ENCODE peak calls at places on chromosomes 6 and 20, in eight cellular contexts. Y is CD8-positive, alpha-beta memory T cell; N is GM23248; C is PC-3; W is aorta; P is psoas muscle; V is astrocyte; Q is mammary epithelial cell. L is an unnamed sample.

GRCh38 chr6:106300020-106300772 is 25.4 kb downstream of the ATG5 start:
- DNase-seq in N (no peak), C (no peak), Q (no peak), Y (no peak), P (no peak), W (no peak), V (no peak), L (no peak)

GRCh38 chr6:43911625-43912577 is 141.9 kb downstream of the VEGFA start:
- DNase-seq in N (no peak), Y (no peak), V (no peak), W (no peak), P (no peak), Q (no peak), C (no peak), L (no peak)

GRCh38 chr6:42428326-42429041 is 23.2 kb downstream of the TRERF1 start:
- DNase-seq in P (peak; percentile 38), W (no peak), Y (peak; percentile 34), C (no peak), V (peak; percentile 27), N (peak; percentile 63), Q (no peak), L (peak; percentile 47)

GRCh38 chr6:167754691-167755090 is 72.0 kb upstream of the AFDN start:
- DNase-seq in P (no peak), Q (no peak), W (peak; percentile 46), C (no peak), Y (no peak), V (no peak), N (no peak), L (no peak)

GRCh38 chr6:135617222-135617621 is 119.7 kb upstream of the AHI1 start:
- DNase-seq in P (no peak), N (no peak), W (no peak), C (no peak), Q (no peak), V (no peak), Y (no peak), L (no peak)

GRCh38 chr6:127119361-127120108 is 1.1 kb downstream of the RSPO3 start:
- DNase-seq in N (peak; percentile 69), P (peak; percentile 21), Q (peak; percentile 8), C (no peak), Y (no peak), W (peak; percentile 76), V (no peak), L (peak; percentile 59)

GRCh38 chr6:19333936-19334335 is 503.2 kb upstream of the ID4 start:
- DNase-seq in Y (no peak), N (peak; percentile 45), P (no peak), V (peak; percentile 71), C (peak; percentile 96), Q (peak; percentile 64), W (no peak), L (no peak)

GRCh38 chr6:154459513-154459912 is 51.0 kb downstream of the CNKSR3 start:
- DNase-seq in C (no peak), P (no peak), W (no peak), Q (no peak), Y (no peak), V (no peak), N (no peak), L (no peak)

GRCh38 chr6:150346346-150346745 is 22.5 kb upstream of the IYD start:
- DNase-seq in W (no peak), V (no peak), P (no peak), N (peak; percentile 50), Q (peak; percentile 68), C (peak; percentile 21), Y (no peak), L (no peak)

GRCh38 chr6:81241126-81241525 is 511.4 kb downstream of the TENT5A start:
- DNase-seq in P (no peak), W (no peak), V (peak; percentile 56), Y (no peak), C (no peak), N (peak; percentile 37), Q (no peak), L (no peak)

GRCh38 chr20:6407163-6407562 is 284.3 kb upstream of the FERMT1 start:
- DNase-seq in Y (no peak), Q (peak; percentile 11), P (no peak), W (no peak), V (no peak), N (no peak), C (no peak), L (no peak)

GRCh38 chr20:61933481-61933950 is 132.2 kb downstream of the TAF4 start:
- DNase-seq in N (no peak), V (no peak), W (peak; percentile 57), C (no peak), Y (no peak), P (no peak), Q (no peak), L (no peak)

GRCh38 chr20:21521596-21522478 is 8.0 kb upstream of the NKX2-2 start:
- DNase-seq in Q (no peak), N (no peak), V (no peak), W (no peak), C (no peak), Y (no peak), P (no peak), L (no peak)

GRCh38 chr6:24891004-24891403 is 44.8 kb downstream of the RIPOR2 start:
- DNase-seq in Y (no peak), W (no peak), Q (no peak), C (no peak), N (no peak), P (no peak), V (no peak), L (no peak)

GRCh38 chr20:17628101-17628841 is 53.8 kb downstream of the RRBP1 start:
- DNase-seq in Y (no peak), N (no peak), P (peak; percentile 18), C (no peak), V (no peak), W (peak; percentile 73), Q (no peak), L (no peak)

GRCh38 chr6:12538881-12539357 is 177.6 kb upstream of the PHACTR1 start:
- DNase-seq in V (peak; percentile 59), N (no peak), W (peak; percentile 82), C (no peak), Y (no peak), Q (no peak), P (peak; percentile 28), L (no peak)

GRCh38 chr20:1933465-1933870 is 38.3 kb downstream of the SIRPA start:
- DNase-seq in P (peak; percentile 76), C (no peak), V (peak; percentile 48), Q (no peak), W (peak; percentile 81), N (peak; percentile 87), Y (no peak), L (no peak)
- H3K36me3 ChIP-seq in P (no peaks in the 10 kb centered on the region), C (no peaks in the 10 kb centered on the region), V (peaks cover 2% of the 10 kb centered on the region), Q (no peaks in the 10 kb centered on the region), W (peaks cover 3% of the 10 kb centered on the region), N (peaks cover 11% of the 10 kb centered on the region), Y (no peaks in the 10 kb centered on the region), L (no peaks in the 10 kb centered on the region)

DNA sequence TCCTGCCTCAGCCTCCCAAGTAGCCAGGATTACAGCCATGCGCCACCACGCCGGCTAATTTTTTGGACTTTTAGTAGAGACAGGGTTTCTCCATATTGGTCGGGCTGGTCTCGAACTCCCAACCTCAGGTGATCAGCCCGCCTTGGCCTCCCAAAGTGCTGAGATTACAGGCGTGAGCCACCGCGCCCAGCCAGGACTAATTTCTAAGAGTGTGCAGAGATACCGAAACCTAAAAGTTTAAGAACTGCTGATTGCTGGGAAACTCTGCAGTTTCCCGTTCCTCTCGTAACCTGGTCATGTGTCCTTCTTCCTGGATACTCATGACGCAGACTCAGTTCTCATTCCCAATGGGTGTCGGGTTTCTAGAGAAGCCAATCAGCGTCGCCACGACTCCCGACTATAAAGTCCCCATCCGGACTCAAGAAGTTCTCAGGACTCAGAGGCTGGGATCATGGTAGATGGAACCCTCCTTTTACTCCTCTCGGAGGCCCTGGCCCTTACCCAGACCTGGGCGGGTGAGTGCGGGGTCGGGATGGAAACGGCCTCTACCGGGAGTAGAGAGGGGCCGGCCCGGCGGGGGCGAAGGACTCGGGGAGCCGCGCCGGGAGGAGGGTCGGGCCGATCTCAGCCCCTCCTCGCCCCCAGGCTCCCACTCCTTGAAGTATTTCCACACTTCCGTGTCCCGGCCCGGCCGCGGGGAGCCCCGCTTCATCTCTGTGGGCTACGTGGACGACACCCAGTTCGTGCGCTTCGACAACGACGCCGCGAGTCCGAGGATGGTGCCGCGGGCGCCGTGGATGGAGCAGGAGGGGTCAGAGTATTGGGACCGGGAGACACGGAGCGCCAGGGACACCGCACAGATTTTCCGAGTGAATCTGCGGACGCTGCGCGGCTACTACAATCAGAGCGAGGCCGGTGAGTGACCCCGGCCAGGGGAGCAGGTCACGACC is at the start of gene HLA-E:
- DNase-seq in V (peak; percentile 97), Q (peak; percentile 99), C (peak; percentile 99), N (peak; percentile 99), Y (peak; percentile 84), W (peak; percentile 93), P (peak; percentile 82), L (peak; percentile 85)
- H3K4me3 ChIP-seq in V (peak within 1 kb of the TSS; percentile 92), Q (peak within 1 kb of the TSS; percentile 99), C (peak within 1 kb of the TSS; percentile 90), N (peak within 1 kb of the TSS; percentile 88), Y (peak within 1 kb of the TSS; percentile 99), W (peak within 1 kb of the TSS; percentile 87), P (peak within 1 kb of the TSS; percentile 71), L (peak within 1 kb of the TSS; percentile 98)

GRCh38 chr6:10403385-10404106 is 11.3 kb downstream of the TFAP2A start:
- DNase-seq in Y (no peak), V (peak; percentile 79), P (no peak), Q (peak; percentile 95), W (no peak), C (peak; percentile 94), N (peak; percentile 89), L (no peak)
- H3K27me3 ChIP-seq in Y (peaks cover 11% of the 10 kb centered on the region), V (peaks cover 76% of the 10 kb centered on the region), P (peaks cover 69% of the 10 kb centered on the region), Q (no peaks in the 10 kb centered on the region), W (no peaks in the 10 kb centered on the region), C (no peaks in the 10 kb centered on the region), N (peaks cover under 1% of the 10 kb centered on the region), L (no peaks in the 10 kb centered on the region)

DNA sequence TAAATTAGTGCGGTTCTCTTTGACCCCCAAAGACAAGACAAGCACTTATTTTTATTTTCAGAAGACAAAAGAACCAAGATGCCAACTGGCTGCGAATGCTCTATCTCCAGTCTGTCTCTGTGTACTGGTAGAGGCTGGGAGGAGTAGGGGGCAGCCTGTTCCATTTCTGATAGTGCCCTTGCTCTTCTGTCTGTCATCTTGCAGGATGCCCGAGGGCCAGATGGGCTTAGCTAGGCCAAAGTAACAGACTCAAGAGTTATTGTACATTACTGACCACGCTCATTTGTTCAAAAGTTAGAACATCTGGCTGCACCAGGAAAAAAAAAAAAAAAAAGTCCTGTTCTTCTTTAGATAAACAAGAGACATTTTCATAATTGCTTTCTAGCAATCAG is 198.1 kb upstream of the UST start:
- DNase-seq in P (no peak), C (no peak), N (no peak), W (no peak), Y (no peak), Q (no peak), V (no peak), L (no peak)
- H3K36me3 ChIP-seq in P (no peaks in the 10 kb centered on the region), C (no peaks in the 10 kb centered on the region), N (peaks cover 98% of the 10 kb centered on the region), W (peaks cover 6% of the 10 kb centered on the region), Y (no peaks in the 10 kb centered on the region), Q (no peaks in the 10 kb centered on the region), V (peaks cover 15% of the 10 kb centered on the region), L (no peaks in the 10 kb centered on the region)